ENCODE peak calls at places on chromosomes 6 and 20, in six cellular contexts. D, Q, C, K, V and N are unnamed samples.

GRCh38 chr6:33570806-33571636 is 9.1 kb downstream of the BAK1 start:
- DNase-seq in D (peak; percentile 75), Q (peak; percentile 57), C (no peak), K (no peak), V (peak; percentile 84), N (peak; percentile 95)

GRCh38 chr6:73078908-73079610 is 146.2 kb downstream of the KHDC1L start:
- DNase-seq in D (no peak), Q (no peak), C (no peak), K (no peak), V (no peak), N (no peak)

GRCh38 chr6:42449917-42450313 is 1.8 kb downstream of the TRERF1 start:
- DNase-seq in D (no peak), Q (peak; percentile 38), C (no peak), K (no peak), V (no peak), N (no peak)

GRCh38 chr6:150304421-150304820 is 64.4 kb upstream of the IYD start:
- DNase-seq in D (no peak), Q (no peak), C (no peak), K (no peak), V (no peak), N (no peak)

GRCh38 chr6:20584100-20584731 is 50.0 kb downstream of the CDKAL1 start:
- DNase-seq in D (no peak), Q (no peak), C (no peak), K (no peak), V (no peak), N (no peak)

GRCh38 chr6:131629656-131630055 is 1.6 kb upstream of the MED23 start:
- DNase-seq in D (no peak), Q (no peak), C (no peak), K (no peak), V (no peak), N (no peak)

GRCh38 chr6:53616450-53617357 is 48.9 kb downstream of the KLHL31 start:
- DNase-seq in D (no peak), Q (no peak), C (no peak), K (no peak), V (no peak), N (no peak)

GRCh38 chr6:79801362-79801761 is 146.0 kb downstream of the ELOVL4 start:
- DNase-seq in D (no peak), Q (no peak), C (no peak), K (no peak), V (no peak), N (no peak)

GRCh38 chr20:62832212-62832922 is 15.5 kb downstream of the COL9A3 start:
- DNase-seq in D (no peak), Q (no peak), C (no peak), K (no peak), V (peak; percentile 31), N (peak; percentile 84)

GRCh38 chr20:34632870-34633452 is 43.9 kb downstream of the PIGU start:
- DNase-seq in D (no peak), Q (no peak), C (no peak), K (no peak), V (no peak), N (no peak)

GRCh38 chr20:1761598-1761997 is 104.0 kb upstream of the SIRPG start:
- DNase-seq in D (no peak), Q (no peak), C (no peak), K (no peak), V (no peak), N (no peak)

GRCh38 chr6:76230711-76231110 is 158.2 kb upstream of the IMPG1 start:
- DNase-seq in D (no peak), Q (no peak), C (no peak), K (no peak), V (no peak), N (peak; percentile 15)

GRCh38 chr6:15546591-15546990 is 116.2 kb downstream of the DTNBP1 start:
- DNase-seq in D (no peak), Q (no peak), C (no peak), K (no peak), V (no peak), N (no peak)

GRCh38 chr6:3294921-3295871 is 36.4 kb downstream of the PSMG4 start:
- DNase-seq in D (peak; percentile 36), Q (no peak), C (no peak), K (no peak), V (no peak), N (peak; percentile 82)

GRCh38 chr20:63282946-63283345 is 10.0 kb upstream of the COL20A1 start:
- DNase-seq in D (no peak), Q (no peak), C (no peak), K (no peak), V (peak; percentile 10), N (no peak)

GRCh38 chr6:112040933-112041332 is 13.0 kb upstream of the CCN6 start:
- DNase-seq in D (no peak), Q (no peak), C (no peak), K (no peak), V (no peak), N (no peak)

GRCh38 chr6:159149641-159150040 is 19.6 kb upstream of the FNDC1 start:
- DNase-seq in D (no peak), Q (no peak), C (no peak), K (no peak), V (no peak), N (no peak)

GRCh38 chr6:42120895-42121865 is 21.2 kb downstream of the C6orf132 start:
- DNase-seq in D (no peak), Q (no peak), C (no peak), K (no peak), V (no peak), N (no peak)

GRCh38 chr6:152748843-152749242 is 1.8 kb upstream of the VIP start:
- DNase-seq in D (no peak), Q (peak; percentile 33), C (peak; percentile 28), K (no peak), V (no peak), N (no peak)

GRCh38 chr20:58306421-58307261 is 2.9 kb upstream of the RAB22A start:
- DNase-seq in D (no peak), Q (peak; percentile 76), C (peak; percentile 24), K (no peak), V (no peak), N (no peak)

GRCh38 chr20:48025661-48026060 is 240.4 kb upstream of the SULF2 start:
- DNase-seq in D (no peak), Q (no peak), C (no peak), K (no peak), V (no peak), N (no peak)

GRCh38 chr20:48026981-48027592 is 241.8 kb upstream of the SULF2 start:
- DNase-seq in D (no peak), Q (no peak), C (no peak), K (no peak), V (no peak), N (no peak)

GRCh38 chr20:48019496-48019895 is 234.2 kb upstream of the SULF2 start:
- DNase-seq in D (no peak), Q (no peak), C (no peak), K (no peak), V (no peak), N (no peak)

GRCh38 chr20:48019940-48020339 is 234.7 kb upstream of the SULF2 start:
- DNase-seq in D (no peak), Q (no peak), C (no peak), K (no peak), V (no peak), N (no peak)

DNA sequence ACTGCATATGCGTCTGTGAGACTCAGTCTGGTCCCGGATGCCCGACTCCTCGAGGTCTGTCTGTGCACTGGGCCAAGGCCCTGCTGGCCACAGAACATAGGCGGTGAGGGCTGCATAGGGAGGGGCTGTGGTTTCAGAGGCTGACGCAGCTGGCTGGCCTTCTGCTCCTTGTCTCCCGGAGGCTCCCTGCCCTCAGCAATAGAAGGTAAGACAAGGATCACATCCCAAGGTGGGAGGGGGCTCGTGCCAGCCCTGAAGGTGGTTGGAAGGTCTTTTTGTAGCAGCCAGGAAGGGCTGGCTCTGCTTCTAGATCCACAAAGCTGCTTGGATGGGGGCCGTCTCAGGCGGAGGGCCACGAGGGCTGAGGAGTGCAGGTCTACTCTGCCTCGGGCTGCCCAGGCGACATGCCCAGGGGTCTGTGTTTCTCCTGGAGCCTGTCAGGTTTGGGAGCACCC is 239.8 kb upstream of the SULF2 start:
- DNase-seq in D (no peak), Q (peak; percentile 29), C (no peak), K (peak; percentile 77), V (peak; percentile 28), N (peak; percentile 72)
- H3K4me3 ChIP-seq in D (no peak overlapping the region), Q (no peak overlapping the region), C (no peak overlapping the region), K (peak overlapping the region; percentile 43), V (no peak overlapping the region), N (no peak overlapping the region)

GRCh38 chr6:90681863-90682262 is 95.0 kb upstream of the MAP3K7 start:
- DNase-seq in D (no peak), Q (no peak), C (no peak), K (no peak), V (no peak), N (no peak)
- H3K36me3 ChIP-seq in D (no peaks in the 10 kb centered on the region), Q (no peaks in the 10 kb centered on the region), C (no peaks in the 10 kb centered on the region), K (no peaks in the 10 kb centered on the region), V (no peaks in the 10 kb centered on the region), N (no peaks in the 10 kb centered on the region)

GRCh38 chr6:157522472-157522871 is 141.5 kb downstream of the ZDHHC14 start:
- DNase-seq in D (no peak), Q (no peak), C (no peak), K (no peak), V (no peak), N (no peak)

GRCh38 chr6:157524735-157525134 is 143.7 kb downstream of the ZDHHC14 start:
- DNase-seq in D (no peak), Q (no peak), C (no peak), K (no peak), V (no peak), N (no peak)

GRCh38 chr6:157525918-157526425 is 145.0 kb downstream of the ZDHHC14 start:
- DNase-seq in D (no peak), Q (no peak), C (no peak), K (no peak), V (no peak), N (no peak)

GRCh38 chr6:157527471-157527907 is 146.5 kb downstream of the ZDHHC14 start:
- DNase-seq in D (no peak), Q (peak; percentile 23), C (no peak), K (no peak), V (no peak), N (no peak)

GRCh38 chr6:157525292-157525889 is 144.4 kb downstream of the ZDHHC14 start:
- DNase-seq in D (no peak), Q (no peak), C (no peak), K (no peak), V (no peak), N (no peak)
- H3K27me3 ChIP-seq in D (no peaks in the 10 kb centered on the region), Q (no peaks in the 10 kb centered on the region), C (no peaks in the 10 kb centered on the region), K (no peaks in the 10 kb centered on the region), V (no peaks in the 10 kb centered on the region), N (no peaks in the 10 kb centered on the region)

GRCh38 chr6:12115492-12115891 is 103.4 kb downstream of the HIVEP1 start:
- DNase-seq in D (no peak), Q (no peak), C (no peak), K (no peak), V (no peak), N (no peak)
- H3K4me3 ChIP-seq in D (no peak overlapping the region), Q (no peak overlapping the region), C (no peak overlapping the region), K (no peak overlapping the region), V (no peak overlapping the region), N (no peak overlapping the region)

DNA sequence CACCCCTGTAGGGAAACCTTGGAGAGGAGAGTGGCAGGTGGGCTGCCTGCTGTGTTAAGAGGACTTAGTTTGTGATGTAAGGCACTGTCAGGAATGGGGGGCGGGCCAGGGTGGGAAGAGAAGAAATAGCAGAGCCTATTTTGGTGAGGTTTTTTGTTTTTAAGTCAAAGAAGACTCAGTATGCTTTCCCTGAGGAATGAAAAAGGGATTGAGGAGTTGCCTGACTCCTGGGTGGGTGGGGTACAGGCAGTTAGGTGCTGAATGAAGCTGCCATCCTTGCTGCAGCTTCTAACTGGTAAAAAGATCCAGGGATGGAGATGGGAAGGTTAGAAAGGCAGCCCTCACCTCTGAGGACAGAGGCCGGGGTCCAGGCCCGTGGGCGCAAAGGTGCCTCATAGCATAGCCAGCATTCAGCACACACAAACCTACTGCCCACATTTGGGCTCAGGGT is 37.9 kb downstream of the PLCG1 start:
- DNase-seq in D (peak; percentile 27), Q (no peak), C (no peak), K (no peak), V (no peak), N (peak; percentile 1)
- H3K36me3 ChIP-seq in D (peaks cover 4% of the 10 kb centered on the region), Q (peaks cover 54% of the 10 kb centered on the region), C (no peaks in the 10 kb centered on the region), K (peaks cover 18% of the 10 kb centered on the region), V (no peaks in the 10 kb centered on the region), N (peaks cover 50% of the 10 kb centered on the region)